ENCODE peak calls at places on chromosomes 11 and 22, in nine cellular contexts. X, S, K, I, Y, B, C, G and A are unnamed samples. For H3K27me3, the result is how much of the 10 kb centered on the place peaks cover.

GRCh38 chr11:86978247-86978646 is 23.1 kb upstream of the FZD4 start:
- DNase-seq in X (peak), S (peak), K (no peak), I (no peak), Y (no peak), B (no peak), C (peak), G (peak), A (no peak)

GRCh38 chr11:128852327-128853023 is 14.6 kb downstream of the KCNJ1 start:
- DNase-seq in X (no peak), S (no peak), K (no peak), I (no peak), Y (no peak), B (peak), C (no peak), G (no peak), A (no peak)

GRCh38 chr11:67507242-67507890 is 596 bp downstream of the CDK2AP2 start:
- DNase-seq in X (peak), S (no peak), K (no peak), I (no peak), Y (peak), B (peak), C (no peak), G (no peak), A (no peak)

GRCh38 chr11:94151903-94152677 is 23.4 kb downstream of the PANX1 start:
- DNase-seq in X (no peak), S (peak), K (peak), I (peak), Y (no peak), B (peak), C (no peak), G (peak), A (no peak)

GRCh38 chr11:67015048-67015447 is 7.9 kb upstream of the SYT12 start:
- DNase-seq in X (no peak), S (no peak), K (no peak), I (no peak), Y (no peak), B (no peak), C (no peak), G (no peak), A (peak)

GRCh38 chr11:117825538-117826359 is 1.2 kb upstream of the FXYD2 start:
- DNase-seq in X (no peak), S (no peak), K (no peak), I (no peak), Y (no peak), B (no peak), C (peak), G (no peak), A (no peak)

GRCh38 chr11:46392421-46393230 is 1.1 kb upstream of the CHRM4 start:
- DNase-seq in X (peak), S (peak), K (no peak), I (peak), Y (peak), B (peak), C (peak), G (peak), A (peak)

GRCh38 chr22:19041403-19042074 is 80.7 kb downstream of the DGCR2 start:
- DNase-seq in X (no peak), S (no peak), K (no peak), I (peak), Y (no peak), B (no peak), C (no peak), G (no peak), A (no peak)

GRCh38 chr11:122601131-122602125 is 54.1 kb upstream of the UBASH3B start:
- DNase-seq in X (no peak), S (peak), K (no peak), I (no peak), Y (no peak), B (peak), C (no peak), G (peak), A (no peak)

GRCh38 chr11:128095459-128096096 is 491.8 kb downstream of the ETS1 start:
- DNase-seq in X (no peak), S (peak), K (no peak), I (no peak), Y (peak), B (peak), C (no peak), G (peak), A (no peak)

GRCh38 chr11:28606930-28607329 is 498.7 kb downstream of the METTL15 start:
- DNase-seq in X (no peak), S (no peak), K (no peak), I (peak), Y (no peak), B (peak), C (peak), G (peak), A (peak)

GRCh38 chr11:9529333-9529648 is 44.2 kb upstream of the WEE1 start:
- DNase-seq in X (no peak), S (peak), K (no peak), I (no peak), Y (no peak), B (no peak), C (peak), G (no peak), A (peak)

GRCh38 chr11:67632175-67632981 is 2.6 kb upstream of the NUDT8 start:
- DNase-seq in X (no peak), S (no peak), K (no peak), I (peak), Y (no peak), B (no peak), C (peak), G (no peak), A (no peak)

GRCh38 chr22:33971561-33971961 is 51.3 kb upstream of the LARGE1 start:
- DNase-seq in X (peak), S (no peak), K (no peak), I (no peak), Y (no peak), B (peak), C (no peak), G (no peak), A (peak)

GRCh38 chr11:18307461-18308139 is 14.3 kb downstream of the HPS5 start:
- DNase-seq in X (no peak), S (no peak), K (no peak), I (no peak), Y (no peak), B (no peak), C (no peak), G (no peak), A (no peak)

GRCh38 chr22:17773606-17774205 is 563 bp downstream of the BID start:
- DNase-seq in X (no peak), S (no peak), K (no peak), I (peak), Y (no peak), B (peak), C (no peak), G (peak), A (peak)

GRCh38 chr11:118274184-118274583 is 10.1 kb upstream of the MPZL2 start:
- DNase-seq in X (no peak), S (no peak), K (no peak), I (no peak), Y (no peak), B (no peak), C (no peak), G (no peak), A (no peak)

GRCh38 chr11:7677071-7677470 is 3.8 kb upstream of the CYB5R2 start:
- DNase-seq in X (no peak), S (no peak), K (no peak), I (no peak), Y (no peak), B (peak), C (no peak), G (peak), A (no peak)

GRCh38 chr11:74366576-74366975 is 31.7 kb downstream of the PGM2L1 start:
- DNase-seq in X (no peak), S (peak), K (no peak), I (no peak), Y (no peak), B (peak), C (no peak), G (peak), A (no peak)

GRCh38 chr22:21755855-21756284 is 20.3 kb upstream of the YPEL1 start:
- DNase-seq in X (no peak), S (peak), K (no peak), I (no peak), Y (peak), B (no peak), C (no peak), G (peak), A (no peak)

GRCh38 chr11:116376054-116376453 is 396.7 kb downstream of the BUD13 start:
- DNase-seq in X (no peak), S (no peak), K (no peak), I (no peak), Y (no peak), B (no peak), C (no peak), G (no peak), A (no peak)

GRCh38 chr22:32520612-32521011 is 46.0 kb downstream of the FBXO7 start:
- DNase-seq in X (no peak), S (no peak), K (no peak), I (no peak), Y (no peak), B (no peak), C (no peak), G (no peak), A (no peak)

GRCh38 chr22:44890416-44891292 is 119.2 kb downstream of the PHF21B start:
- DNase-seq in X (no peak), S (no peak), K (no peak), I (no peak), Y (no peak), B (no peak), C (no peak), G (no peak), A (no peak)

DNA sequence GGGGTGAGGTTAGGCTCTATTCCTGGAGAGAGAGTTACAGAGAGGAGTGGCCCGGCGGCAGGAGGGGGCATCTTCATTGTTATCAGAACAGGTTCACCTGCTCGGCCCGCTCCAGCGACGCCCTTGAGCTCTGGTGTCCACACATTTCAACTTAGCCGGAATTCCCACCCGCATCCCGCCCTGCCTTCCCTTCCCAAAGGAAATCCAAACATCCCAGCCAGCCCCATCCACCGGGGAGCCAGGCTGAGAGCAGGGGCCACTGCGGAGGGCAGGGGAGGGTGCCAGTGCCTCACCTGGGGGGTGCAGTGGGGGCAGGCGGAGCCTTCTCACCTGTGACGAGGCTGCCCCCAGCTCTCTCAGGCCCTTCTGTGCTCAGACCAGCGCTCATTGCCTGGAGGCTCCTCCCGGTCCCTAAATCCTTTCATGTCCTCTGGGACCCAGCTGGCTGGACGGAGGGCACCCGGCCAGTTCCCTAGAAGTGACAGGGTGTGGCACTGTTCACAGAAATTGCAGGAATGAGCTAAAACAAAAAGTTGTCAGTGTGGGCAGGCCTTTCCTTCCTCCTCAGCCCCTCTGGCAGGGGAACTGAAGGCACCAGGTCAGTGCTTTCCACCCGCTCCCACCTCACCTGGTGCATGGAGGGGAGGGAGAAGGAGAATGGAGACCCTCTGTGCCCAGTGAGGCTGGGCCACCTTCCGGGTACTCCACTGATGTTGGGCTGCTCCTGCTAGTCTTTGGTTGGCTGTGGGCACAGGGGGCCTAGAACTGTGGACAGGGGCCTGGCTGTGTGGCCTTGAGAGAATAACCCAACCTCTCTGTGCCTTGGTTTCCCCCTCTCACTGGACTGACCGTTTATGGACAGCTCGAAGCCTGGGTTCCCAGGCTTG is 2.2 kb upstream of the MRGPRG start:
- DNase-seq in X (no peak), S (no peak), K (no peak), I (peak), Y (no peak), B (no peak), C (peak), G (no peak), A (no peak)
- H3K27me3 ChIP-seq in X (under half), S (under half), K (under half), I (under half), Y (half or more), B (under half), C (under half), G (under half), A (under half)

DNA sequence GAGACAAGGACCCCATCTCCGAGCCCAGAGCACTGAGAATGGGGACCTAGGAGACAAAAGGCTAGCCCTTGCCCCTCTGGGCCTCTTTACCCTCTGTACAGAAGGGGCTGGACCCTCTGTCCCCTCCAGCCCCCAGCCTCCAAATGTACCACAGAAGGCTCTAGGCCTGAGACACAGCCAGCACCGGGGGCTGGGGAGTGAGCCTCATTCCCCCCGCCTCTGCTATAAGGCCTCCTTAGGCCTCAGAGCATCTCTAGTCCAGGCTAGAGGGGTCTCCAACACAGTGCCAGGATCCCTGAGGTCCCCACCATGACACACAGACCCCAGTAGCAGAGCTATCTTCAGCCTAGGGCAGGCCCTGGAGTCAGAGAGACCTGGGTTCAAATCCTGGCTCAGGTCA is 4.8 kb downstream of the SMTN start:
- DNase-seq in X (no peak), S (no peak), K (no peak), I (no peak), Y (no peak), B (no peak), C (no peak), G (no peak), A (no peak)
- H3K4me3 ChIP-seq in X (peak), S (peak), K (peak), I (peak), Y (no peak), B (no peak), C (no peak), G (no peak), A (no peak)

GRCh38 chr11:72013765-72014711 is 15.3 kb downstream of the IL18BP start:
- DNase-seq in X (no peak), S (peak), K (no peak), I (peak), Y (no peak), B (no peak), C (no peak), G (no peak), A (no peak)
- H3K27ac ChIP-seq in X (no peak), S (peak), K (peak), I (peak), Y (peak), B (no peak), C (no peak), G (peak), A (no peak)

DNA sequence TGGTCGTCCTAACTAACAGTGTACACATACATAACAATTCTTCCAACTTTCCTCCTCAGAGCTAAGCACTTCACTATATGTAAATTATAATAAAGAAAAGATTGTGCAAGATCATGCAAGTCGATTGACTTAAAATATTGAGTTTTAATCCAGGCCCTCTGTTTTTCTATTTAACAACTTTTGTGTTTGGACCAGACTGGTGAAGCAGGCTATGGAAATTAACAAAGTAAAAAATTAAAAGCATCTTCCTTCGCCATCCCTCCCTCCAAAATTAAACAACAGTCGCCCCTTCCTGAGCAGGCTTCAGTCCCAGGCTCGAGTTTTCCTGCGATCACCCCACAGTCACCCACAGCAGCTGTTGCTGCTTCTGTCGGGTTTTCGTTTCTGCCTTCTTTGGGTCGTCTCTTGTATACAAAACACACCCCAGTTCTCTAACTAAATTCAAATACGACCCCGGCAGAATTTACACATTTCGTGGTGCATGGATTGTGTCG is 4.7 kb downstream of the ALX4 start:
- DNase-seq in X (no peak), S (peak), K (no peak), I (no peak), Y (no peak), B (no peak), C (no peak), G (no peak), A (no peak)
- H3K27me3 ChIP-seq in X (under half), S (half or more), K (under half), I (half or more), Y (half or more), B (half or more), C (under half), G (half or more), A (under half)

DNA sequence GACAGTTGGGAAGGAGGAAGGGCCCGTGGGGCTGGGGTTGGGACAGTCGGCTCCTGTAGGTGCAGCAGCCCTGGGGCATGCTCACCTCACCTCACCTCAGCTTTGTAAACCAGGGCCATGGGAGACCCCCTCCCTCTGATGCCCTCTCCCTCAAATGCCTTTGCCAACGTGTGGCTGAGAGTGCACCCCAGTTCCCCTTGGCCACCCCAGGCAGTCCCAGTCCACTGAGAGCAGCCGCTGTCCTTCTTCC is 4.2 kb upstream of the NEAT1 start:
- DNase-seq in X (no peak), S (peak), K (no peak), I (no peak), Y (no peak), B (no peak), C (no peak), G (peak), A (no peak)
- H3K4me3 ChIP-seq in X (peak), S (peak), K (peak), I (peak), Y (peak), B (no peak), C (peak), G (no peak), A (peak)

GRCh38 chr11:71251761-71252433 is 480 bp downstream of the SHANK2 start:
- DNase-seq in X (no peak), S (no peak), K (no peak), I (no peak), Y (no peak), B (peak), C (no peak), G (peak), A (no peak)

GRCh38 chr11:71249301-71249700 is 3.1 kb downstream of the SHANK2 start:
- DNase-seq in X (no peak), S (no peak), K (no peak), I (no peak), Y (no peak), B (no peak), C (no peak), G (no peak), A (no peak)

GRCh38 chr11:71251159-71251721 is 1.1 kb downstream of the SHANK2 start:
- DNase-seq in X (no peak), S (no peak), K (no peak), I (peak), Y (no peak), B (no peak), C (no peak), G (no peak), A (no peak)

GRCh38 chr11:71252434-71252781 is at the start of gene SHANK2:
- DNase-seq in X (no peak), S (no peak), K (no peak), I (peak), Y (no peak), B (peak), C (no peak), G (no peak), A (no peak)

DNA sequence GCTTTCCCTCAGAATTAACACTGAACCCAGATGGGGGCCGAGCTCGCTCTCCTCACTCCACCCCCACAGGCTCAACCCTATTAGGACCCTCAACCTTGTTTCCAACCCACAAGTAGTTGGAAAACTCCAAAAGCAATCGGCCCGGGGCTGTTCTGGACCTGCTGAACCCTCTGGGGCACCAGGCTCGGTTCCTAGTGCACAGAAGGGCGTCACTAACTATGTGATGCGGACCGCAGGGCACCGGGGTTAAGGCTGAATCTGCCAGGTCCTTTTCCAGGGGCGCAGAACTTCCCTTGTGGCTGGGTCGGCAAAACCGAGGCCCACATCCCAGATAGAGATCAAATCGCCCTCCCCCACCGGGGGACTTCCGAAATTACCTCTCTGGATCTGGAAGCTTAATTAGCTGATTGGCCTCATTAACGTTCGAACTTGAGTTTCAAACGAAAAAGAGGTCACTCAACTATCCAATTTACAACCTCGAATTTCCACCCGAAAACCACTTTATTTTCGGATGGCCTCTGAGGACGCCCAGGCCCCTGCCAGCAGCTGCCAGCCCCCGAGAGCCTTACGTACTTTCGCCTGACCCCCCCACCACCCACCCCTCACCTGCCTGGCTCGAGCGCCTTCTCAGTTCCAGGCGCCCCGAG is 1.7 kb downstream of the SHANK2 start:
- DNase-seq in X (no peak), S (no peak), K (no peak), I (no peak), Y (no peak), B (no peak), C (no peak), G (peak), A (no peak)
- H3K27ac ChIP-seq in X (no peak), S (no peak), K (no peak), I (no peak), Y (no peak), B (no peak), C (no peak), G (no peak), A (no peak)

DNA sequence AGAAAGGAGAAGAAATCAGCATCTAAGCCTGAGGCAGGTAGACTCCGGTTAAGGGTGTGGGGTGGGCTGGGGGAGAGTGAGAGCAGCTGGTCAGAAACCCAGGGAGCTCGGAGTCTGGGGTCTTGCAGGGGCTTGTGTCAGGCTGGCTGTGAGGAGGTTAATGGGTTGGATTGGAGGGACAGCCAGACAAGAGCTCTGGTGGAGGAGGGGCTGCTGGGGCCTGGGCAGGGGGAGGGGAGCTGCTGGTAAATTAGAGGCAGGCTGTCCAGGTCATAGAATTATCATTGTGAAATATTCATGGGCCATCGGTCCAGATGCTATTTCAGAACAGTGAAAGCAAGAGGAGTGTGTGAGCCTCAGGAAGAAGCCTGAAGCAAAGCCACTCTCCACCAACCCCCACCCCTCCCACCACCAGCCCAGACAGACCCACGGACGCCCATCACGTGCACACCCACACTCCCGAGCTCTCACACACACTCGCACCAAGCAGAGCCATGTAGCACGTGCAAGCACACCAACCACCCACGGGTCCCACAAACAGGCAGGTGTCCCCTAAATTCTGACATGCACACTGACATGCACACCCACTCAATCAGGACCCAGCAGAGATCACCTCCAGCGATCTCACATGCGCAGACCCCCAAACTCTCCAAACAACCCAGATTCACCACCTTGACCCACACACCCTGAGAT is 18.8 kb downstream of the RTN4RL2 start:
- DNase-seq in X (no peak), S (no peak), K (no peak), I (no peak), Y (no peak), B (no peak), C (no peak), G (no peak), A (no peak)
- H3K27me3 ChIP-seq in X (under half), S (under half), K (under half), I (under half), Y (under half), B (under half), C (under half), G (half or more), A (under half)